ENCODE peak calls at places on chromosomes 12 and 14, in five cellular contexts. T, D, V, A and R are unnamed samples.

GRCh38 chr12:65845751-65846537 is 21.7 kb downstream of the HMGA2 start:
- DNase-seq in T (no peak), D (no peak), V (no peak), A (no peak), R (no peak)

GRCh38 chr14:74956280-74957072 is 1.1 kb upstream of the PGF start:
- DNase-seq in D (no peak), T (no peak), A (no peak), V (no peak), R (peak; percentile 56)

GRCh38 chr12:80216890-80217559 is 117.7 kb downstream of the OTOGL start:
- DNase-seq in V (no peak), T (no peak), D (no peak), A (no peak), R (no peak)

GRCh38 chr12:75939016-75939642 is 92.4 kb downstream of the PHLDA1 start:
- DNase-seq in T (no peak), A (no peak), V (no peak), D (no peak), R (no peak)

GRCh38 chr12:110537605-110538409 is 35.7 kb downstream of the RAD9B start:
- DNase-seq in V (no peak), D (peak; percentile 44), T (peak; percentile 8), A (peak; percentile 82), R (peak; percentile 84)

GRCh38 chr12:45336331-45336730 is 120.4 kb downstream of the ANO6 start:
- DNase-seq in V (no peak), A (no peak), T (no peak), D (no peak), R (no peak)

GRCh38 chr14:68627050-68627867 is 165.6 kb downstream of the ZFP36L1 start:
- DNase-seq in A (peak; percentile 64), T (peak; percentile 43), V (no peak), D (no peak), R (no peak)

GRCh38 chr14:52351561-52352491 is 37.7 kb downstream of the PTGER2 start:
- DNase-seq in V (no peak), T (no peak), D (no peak), A (no peak), R (no peak)

GRCh38 chr14:104436047-104436531 is 143.5 kb upstream of the C14orf180 start:
- DNase-seq in D (peak; percentile 26), A (peak; percentile 72), V (peak; percentile 70), T (no peak), R (peak; percentile 63)

GRCh38 chr14:74906923-74907620 is 16.0 kb downstream of the RPS6KL1 start:
- DNase-seq in A (no peak), T (no peak), D (peak; percentile 62), V (no peak), R (peak; percentile 54)

GRCh38 chr12:113582521-113583218 is 111.0 kb upstream of the LHX5 start:
- DNase-seq in A (no peak), V (no peak), D (no peak), T (no peak), R (no peak)

GRCh38 chr12:131014343-131014742 is 60.6 kb downstream of the ADGRD1 start:
- DNase-seq in A (no peak), V (no peak), T (no peak), D (no peak), R (no peak)

GRCh38 chr12:60947533-60947932 is 1312.7 kb upstream of the USP15 start:
- DNase-seq in T (no peak), D (no peak), V (no peak), A (no peak), R (no peak)

GRCh38 chr12:113002676-113003075 is 24.4 kb downstream of the OAS2 start:
- DNase-seq in A (no peak), T (no peak), D (no peak), V (no peak), R (no peak)

GRCh38 chr12:127240249-127240929 is 1026.6 kb upstream of the TMEM132C start:
- DNase-seq in A (no peak), T (no peak), V (no peak), D (no peak), R (no peak)

GRCh38 chr12:47808049-47808448 is 11.7 kb downstream of the HDAC7 start:
- DNase-seq in V (peak; percentile 73), D (peak; percentile 79), A (no peak), T (no peak), R (peak; percentile 61)

GRCh38 chr12:50764861-50765324 is 992 bp downstream of the ATF1 start:
- DNase-seq in T (no peak), A (no peak), D (peak; percentile 39), V (peak; percentile 43), R (peak; percentile 30)

GRCh38 chr12:31876568-31877424 is 82.4 kb upstream of the RESF1 start:
- DNase-seq in V (no peak), T (no peak), D (no peak), A (no peak), R (no peak)

GRCh38 chr14:92980866-92981265 is 57.9 kb downstream of the CHGA start:
- DNase-seq in V (no peak), D (no peak), T (no peak), A (no peak), R (no peak)

GRCh38 chr14:72892103-72892878 is 1.6 kb downstream of the DPF3 start:
- DNase-seq in A (no peak), T (no peak), V (peak; percentile 31), D (peak; percentile 30), R (peak; percentile 67)

GRCh38 chr12:121279507-121279915 is 17.0 kb downstream of the CAMKK2 start:
- DNase-seq in A (no peak), D (peak; percentile 23), V (peak; percentile 74), T (no peak), R (peak; percentile 40)

GRCh38 chr14:95498622-95499353 is 17.7 kb downstream of the SYNE3 start:
- DNase-seq in D (no peak), A (no peak), T (no peak), V (no peak), R (no peak)

GRCh38 chr14:100784523-100785337 is 41.2 kb upstream of the MEG3 start:
- DNase-seq in V (no peak), T (no peak), A (no peak), D (no peak), R (no peak)

GRCh38 chr12:17108877-17109520 is 503.0 kb upstream of the LMO3 start:
- DNase-seq in A (no peak), T (no peak), V (no peak), D (no peak), R (no peak)

GRCh38 chr14:71371711-71372396 is 464.6 kb downstream of the PCNX1 start:
- DNase-seq in V (no peak), T (no peak), D (no peak), A (no peak), R (no peak)

GRCh38 chr14:75648066-75648838 is 12.4 kb downstream of the ERG28 start:
- DNase-seq in V (peak; percentile 53), D (no peak), T (no peak), A (no peak), R (no peak)

GRCh38 chr12:1797011-1797901 is 23.1 kb upstream of the LRTM2 start:
- DNase-seq in D (peak; percentile 78), A (peak; percentile 78), V (peak; percentile 60), T (no peak), R (peak; percentile 72)

GRCh38 chr12:132162508-132163031 is 18.3 kb downstream of the NOC4L start:
- DNase-seq in V (no peak), T (no peak), A (no peak), D (no peak), R (no peak)

GRCh38 chr14:54778618-54779017 is 124.0 kb downstream of the GCH1 start:
- DNase-seq in D (no peak), T (no peak), A (peak; percentile 50), V (no peak), R (no peak)

GRCh38 chr14:54775486-54776100 is 127.0 kb downstream of the GCH1 start:
- DNase-seq in V (no peak), T (no peak), D (no peak), A (peak; percentile 69), R (no peak)

GRCh38 chr14:54774824-54775223 is 127.8 kb downstream of the GCH1 start:
- DNase-seq in D (no peak), T (no peak), A (peak; percentile 68), V (no peak), R (no peak)

GRCh38 chr14:54777395-54777794 is 125.2 kb downstream of the GCH1 start:
- DNase-seq in V (no peak), T (no peak), D (no peak), A (peak; percentile 73), R (no peak)

GRCh38 chr14:54776361-54777001 is 126.1 kb downstream of the GCH1 start:
- DNase-seq in V (no peak), A (peak; percentile 77), D (peak; percentile 48), T (no peak), R (peak; percentile 47)
- H3K4me3 ChIP-seq in V (no peak overlapping the region), A (no peak overlapping the region), D (no peak overlapping the region), T (peak overlapping the region; percentile 44), R (no peak overlapping the region)

GRCh38 chr14:64542839-64543207 is 2.3 kb downstream of the HSPA2 start:
- DNase-seq in T (no peak), V (no peak), D (no peak), A (no peak), R (no peak)
- H3K4me3 ChIP-seq in T (peak overlapping the region; percentile 70), V (peak overlapping the region; percentile 65), D (peak overlapping the region; percentile 70), A (peak overlapping the region; percentile 77), R (peak overlapping the region; percentile 70)

DNA sequence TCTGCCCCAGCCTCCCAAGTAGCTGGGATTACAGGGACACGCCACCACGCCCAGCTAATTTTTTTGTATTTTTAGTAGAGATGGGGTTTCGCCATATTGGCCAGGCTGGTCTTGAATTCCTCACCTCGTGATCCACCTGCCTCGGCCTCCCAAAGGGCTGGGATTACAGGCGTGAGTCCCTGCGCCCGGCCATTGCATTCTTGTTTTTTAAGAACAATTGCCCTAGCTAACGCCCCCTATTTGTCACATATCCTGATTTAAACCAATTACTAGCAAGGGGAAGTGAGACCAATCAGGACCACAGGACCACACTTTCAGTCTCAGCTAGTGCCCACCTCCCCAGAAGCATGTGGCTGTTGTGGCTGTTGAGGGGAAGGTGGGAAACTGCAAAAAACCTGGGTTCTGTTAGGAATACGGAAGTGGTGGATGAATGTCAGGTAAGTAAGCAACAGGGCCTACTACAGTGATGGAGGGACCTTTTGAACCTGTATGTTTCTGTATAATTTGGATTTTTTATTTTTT is 37.8 kb upstream of the NFYB start:
- DNase-seq in T (no peak), D (no peak), V (no peak), A (no peak), R (no peak)
- H3K4me3 ChIP-seq in T (no peak overlapping the region), D (no peak overlapping the region), V (no peak overlapping the region), A (no peak overlapping the region), R (no peak overlapping the region)

DNA sequence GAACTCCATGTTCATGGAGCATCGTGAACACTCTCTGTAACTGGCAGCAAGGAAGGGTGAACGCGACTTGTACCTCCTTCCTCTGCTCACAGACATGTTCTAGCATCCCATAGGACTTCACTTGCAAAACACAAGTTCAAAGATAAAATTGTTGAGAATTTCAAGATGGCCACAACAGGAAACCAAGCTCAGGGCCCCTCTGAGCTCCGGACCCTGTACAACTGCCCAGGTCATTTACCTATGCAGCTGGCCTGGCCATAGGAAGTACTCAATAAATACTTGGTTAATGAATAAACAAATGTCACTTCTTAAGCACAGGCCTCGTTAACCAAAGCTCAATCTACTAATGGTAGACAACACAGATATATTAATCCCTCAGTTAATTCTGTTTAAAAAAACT is 11.7 kb upstream of the PPP4R4 start:
- DNase-seq in V (no peak), T (no peak), D (no peak), A (no peak), R (no peak)
- H3K4me3 ChIP-seq in V (no peak overlapping the region), T (no peak overlapping the region), D (no peak overlapping the region), A (no peak overlapping the region), R (no peak overlapping the region)